ENCODE peak calls at places on chromosomes 3 and 15, in seven cellular contexts. E is esophagus muscularis mucosa, S is neuronal stem cell, B is fibroblast of lung, W is left ventricle myocardium inferior, M is GM23248, U is NT2/D1. R is an unnamed sample.

GRCh38 chr3:100893590-100893989 is 99.6 kb downstream of the ABI3BP start:
- DNase-seq in E (no peak), S (peak; percentile 3), B (peak; percentile 66), W (no peak), M (peak; percentile 68), U (peak; percentile 36), R (peak; percentile 48)

GRCh38 chr15:38049876-38050275 is 115.4 kb downstream of the TMCO5A start:
- DNase-seq in E (no peak), S (no peak), B (peak; percentile 66), W (no peak), M (peak; percentile 50), U (no peak), R (no peak)

GRCh38 chr15:81309647-81310460 is 14.1 kb downstream of the STARD5 start:
- DNase-seq in E (no peak), S (no peak), B (no peak), W (no peak), M (no peak), U (no peak), R (no peak)

GRCh38 chr3:21163961-21164360 is 587.0 kb downstream of the ZNF385D start:
- DNase-seq in E (no peak), S (no peak), B (no peak), W (no peak), M (no peak), U (no peak), R (no peak)

GRCh38 chr15:63218114-63218808 is 28.9 kb downstream of the RAB8B start:
- DNase-seq in E (no peak), S (no peak), B (peak; percentile 83), W (no peak), M (peak; percentile 86), U (no peak), R (no peak)

GRCh38 chr3:48428088-48428862 is 1.6 kb downstream of the PLXNB1 start:
- DNase-seq in E (no peak), S (no peak), B (no peak), W (no peak), M (peak; percentile 39), U (no peak), R (no peak)

GRCh38 chr3:172519241-172519640 is 4.0 kb downstream of the TNFSF10 start:
- DNase-seq in E (no peak), S (no peak), B (peak; percentile 36), W (no peak), M (no peak), U (no peak), R (no peak)

GRCh38 chr3:129398803-129399144 is 29.7 kb downstream of the EFCAB12 start:
- DNase-seq in E (no peak), S (no peak), B (peak; percentile 21), W (no peak), M (peak; percentile 70), U (no peak), R (no peak)

GRCh38 chr3:132231633-132232032 is 85.6 kb upstream of the ACP3 start:
- DNase-seq in E (no peak), S (no peak), B (peak; percentile 62), W (no peak), M (peak; percentile 83), U (no peak), R (no peak)

GRCh38 chr15:58269455-58270414 is 131.6 kb downstream of the AQP9 start:
- DNase-seq in E (no peak), S (peak; percentile 36), B (peak; percentile 74), W (no peak), M (peak; percentile 77), U (peak; percentile 67), R (peak; percentile 48)

GRCh38 chr15:40155270-40155910 is 5.5 kb upstream of the BUB1B start:
- DNase-seq in E (peak; percentile 53), S (no peak), B (no peak), W (no peak), M (no peak), U (no peak), R (peak; percentile 82)

GRCh38 chr15:66886686-66887273 is 178.6 kb upstream of the SMAD3 start:
- DNase-seq in E (peak; percentile 60), S (no peak), B (no peak), W (no peak), M (no peak), U (no peak), R (no peak)

GRCh38 chr3:149654188-149654601 is 3.6 kb downstream of the WWTR1 start:
- DNase-seq in E (no peak), S (no peak), B (peak; percentile 75), W (no peak), M (peak; percentile 84), U (no peak), R (no peak)

GRCh38 chr3:158801696-158802398 is at the start of gene MFSD1:
- DNase-seq in E (peak; percentile 99), S (peak; percentile 82), B (peak; percentile 93), W (peak; percentile 96), M (peak; percentile 98), U (peak; percentile 76), R (peak; percentile 48)

GRCh38 chr3:9485248-9485647 is 68.4 kb downstream of the LHFPL4 start:
- DNase-seq in E (no peak), S (no peak), B (no peak), W (no peak), M (no peak), U (no peak), R (no peak)

GRCh38 chr3:23697416-23697815 is 108.3 kb upstream of the UBE2E1 start:
- DNase-seq in E (no peak), S (no peak), B (no peak), W (no peak), M (no peak), U (no peak), R (no peak)

GRCh38 chr3:28081533-28081947 is 159.9 kb upstream of the CMC1 start:
- DNase-seq in E (no peak), S (no peak), B (no peak), W (no peak), M (no peak), U (peak; percentile 66), R (peak; percentile 20)

GRCh38 chr15:53473886-53474285 is 285.6 kb downstream of the WDR72 start:
- DNase-seq in E (peak; percentile 77), S (no peak), B (no peak), W (no peak), M (no peak), U (no peak), R (no peak)

GRCh38 chr15:53472210-53472609 is 287.3 kb downstream of the WDR72 start:
- DNase-seq in E (no peak), S (no peak), B (no peak), W (no peak), M (no peak), U (no peak), R (no peak)

GRCh38 chr15:53472883-53473282 is 286.6 kb downstream of the WDR72 start:
- DNase-seq in E (peak; percentile 29), S (no peak), B (no peak), W (no peak), M (no peak), U (no peak), R (no peak)

GRCh38 chr15:53473435-53473834 is 286.0 kb downstream of the WDR72 start:
- DNase-seq in E (peak; percentile 74), S (no peak), B (no peak), W (no peak), M (no peak), U (no peak), R (no peak)

DNA sequence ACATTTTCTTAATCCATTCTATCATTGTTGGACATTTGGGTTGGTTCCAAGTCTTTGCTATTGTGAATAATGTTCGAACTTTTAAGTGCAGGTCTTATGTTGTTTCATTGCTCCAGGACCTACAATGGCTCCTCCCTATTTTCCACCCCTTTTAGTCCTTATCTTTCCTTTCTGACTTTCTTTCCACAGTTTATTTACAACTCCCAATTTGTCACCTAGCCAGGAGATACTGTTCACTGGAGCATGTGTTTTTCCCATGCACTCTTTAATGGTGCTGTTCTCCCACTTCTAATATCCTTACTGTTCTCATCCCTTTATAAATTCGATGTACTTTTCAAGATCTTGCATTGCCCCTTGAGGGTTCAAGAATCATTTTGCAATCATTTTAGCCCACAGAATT is 290.0 kb downstream of the WDR72 start:
- DNase-seq in E (no peak), S (no peak), B (no peak), W (no peak), M (no peak), U (no peak), R (no peak)
- H3K9me3 ChIP-seq in E (no peaks in the 10 kb centered on the region), S (no peaks in the 10 kb centered on the region), B (no peaks in the 10 kb centered on the region), W (no peaks in the 10 kb centered on the region), M (no peaks in the 10 kb centered on the region), U (no peaks in the 10 kb centered on the region), R (no peaks in the 10 kb centered on the region)

DNA sequence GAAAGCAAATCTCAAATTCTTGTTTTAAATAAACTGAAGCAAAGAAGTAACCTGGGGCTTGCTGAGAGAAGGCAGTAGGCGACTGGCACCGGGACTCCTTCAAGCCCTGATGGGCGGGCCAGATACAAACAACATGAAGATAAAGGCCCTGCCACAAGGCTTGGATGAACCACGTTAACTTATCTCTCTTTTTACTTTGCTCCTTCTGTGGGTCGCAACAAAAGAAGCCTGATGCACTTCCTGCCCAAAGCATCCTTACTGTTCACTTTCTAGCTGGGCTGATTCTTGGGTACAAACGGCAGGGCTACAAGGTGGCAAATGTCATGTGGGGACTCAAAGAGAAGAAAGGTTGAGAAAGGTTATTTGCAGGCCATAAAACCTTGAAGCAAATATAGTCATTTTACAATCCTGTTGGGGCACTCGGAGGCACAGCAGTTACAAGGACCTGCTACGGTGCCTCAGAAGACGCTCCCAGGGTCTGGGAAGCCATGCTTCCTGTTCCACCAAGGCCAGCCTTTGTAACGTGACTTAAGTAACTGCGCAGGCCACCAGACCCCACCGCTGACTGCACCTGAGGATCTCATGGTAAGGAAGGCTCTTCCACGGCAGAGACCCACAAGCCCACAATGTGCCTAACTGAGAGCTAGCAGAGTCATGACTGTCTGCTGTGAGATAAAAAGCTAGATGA is 71.1 kb downstream of the CHSY1 start:
- DNase-seq in E (no peak), S (no peak), B (no peak), W (no peak), M (no peak), U (no peak), R (no peak)
- H3K4me1 ChIP-seq in E (peaks cover 26% of the 10 kb centered on the region), S (no peaks in the 10 kb centered on the region), B (peaks cover 19% of the 10 kb centered on the region), W (peaks cover 65% of the 10 kb centered on the region), M (peaks cover 22% of the 10 kb centered on the region), U (peaks cover 6% of the 10 kb centered on the region), R (peaks cover 3% of the 10 kb centered on the region)

DNA sequence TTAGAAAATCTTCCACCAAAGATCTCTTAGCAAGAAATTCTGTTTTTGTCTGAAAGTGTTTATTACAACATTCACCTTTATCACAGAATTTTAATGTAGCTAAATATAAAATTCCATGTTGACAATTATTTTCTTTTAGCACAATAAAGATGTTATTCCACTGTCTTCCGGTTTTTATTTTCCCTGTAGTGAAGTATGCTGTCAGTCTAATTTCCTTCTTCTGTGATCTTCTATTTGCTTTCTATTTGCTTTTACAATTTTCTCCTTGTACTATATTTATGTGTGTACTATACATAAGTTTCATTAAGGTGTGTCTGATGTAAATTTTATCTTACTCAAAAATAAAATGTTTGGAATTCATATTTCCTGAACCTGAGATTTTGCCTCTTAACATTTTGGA is 117.5 kb upstream of the PPP2R3A start:
- DNase-seq in E (no peak), S (no peak), B (no peak), W (no peak), M (no peak), U (no peak), R (no peak)
- H3K9me3 ChIP-seq in E (no peaks in the 10 kb centered on the region), S (no peaks in the 10 kb centered on the region), B (no peaks in the 10 kb centered on the region), W (peaks cover 6% of the 10 kb centered on the region), M (no peaks in the 10 kb centered on the region), U (peaks cover 9% of the 10 kb centered on the region), R (no peaks in the 10 kb centered on the region)

DNA sequence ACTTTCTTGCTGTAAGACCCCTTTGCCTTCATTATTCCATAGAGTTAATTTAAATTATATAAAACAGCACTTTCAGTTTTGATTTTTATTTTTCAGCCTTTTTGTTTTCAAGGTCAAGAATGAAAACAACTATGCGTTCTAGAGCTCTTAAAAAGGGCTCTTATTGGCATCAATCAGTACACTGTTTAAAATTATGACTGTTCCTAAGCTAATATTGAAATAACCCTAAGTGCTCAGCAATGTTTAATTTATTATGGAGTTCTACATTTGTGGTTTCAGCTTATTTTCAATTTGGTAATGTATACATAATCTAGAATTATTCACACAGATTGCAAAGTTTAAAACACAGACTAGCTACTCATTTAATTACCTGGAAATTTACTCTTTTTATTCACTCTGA is 179.4 kb downstream of the MBNL1 start:
- DNase-seq in E (no peak), S (no peak), B (no peak), W (no peak), M (no peak), U (no peak), R (no peak)
- H3K4me1 ChIP-seq in E (peaks cover 26% of the 10 kb centered on the region), S (peaks cover 3% of the 10 kb centered on the region), B (peaks cover 4% of the 10 kb centered on the region), W (peaks cover 71% of the 10 kb centered on the region), M (peaks cover 19% of the 10 kb centered on the region), U (no peaks in the 10 kb centered on the region), R (no peaks in the 10 kb centered on the region)

R was measured in iPS DF 6.9.